ENCODE peak calls at places on chromosomes 12 and 14, in five cellular contexts. J is K562, T is cardiac muscle cell, X is astrocyte of the spinal cord, B is endodermal cell. D is an unnamed sample.

GRCh38 chr14:76647699-76648298 is 113.5 kb upstream of the VASH1 start:
- DNase-seq in J (peak; percentile 61), T (peak; percentile 78), B (peak; percentile 75), X (peak; percentile 52), D (peak; percentile 32)

GRCh38 chr12:116006141-116006540 is 271.4 kb downstream of the MED13L start:
- DNase-seq in B (no peak), X (no peak), T (no peak), J (no peak), D (no peak)

GRCh38 chr14:34348592-34348991 is 113.4 kb downstream of the SPTSSA start:
- DNase-seq in B (no peak), T (no peak), J (no peak), X (no peak), D (no peak)

GRCh38 chr14:82855912-82856381 is 1322.3 kb upstream of the SEL1L start:
- DNase-seq in X (peak; percentile 68), B (no peak), J (no peak), T (peak; percentile 58), D (no peak)

GRCh38 chr14:101843665-101844064 is 82.2 kb downstream of the PPP2R5C start:
- DNase-seq in T (no peak), B (no peak), X (no peak), J (no peak), D (no peak)

GRCh38 chr14:36518586-36519430 is 1.2 kb downstream of the NKX2-1 start:
- DNase-seq in J (no peak), B (peak; percentile 76), T (no peak), X (no peak), D (no peak)

GRCh38 chr14:102928412-102929348 is 6.2 kb downstream of the AMN start:
- DNase-seq in J (no peak), B (peak; percentile 95), X (no peak), T (peak; percentile 78), D (no peak)

GRCh38 chr12:76080017-76080728 is 4.3 kb downstream of the NAP1L1 start:
- DNase-seq in T (no peak), J (no peak), B (no peak), X (no peak), D (no peak)

GRCh38 chr12:94386422-94386821 is 73.2 kb downstream of the CEP83 start:
- DNase-seq in T (peak; percentile 10), X (no peak), B (no peak), J (no peak), D (no peak)

GRCh38 chr14:76917158-76917596 is 91.0 kb downstream of the LRRC74A start:
- DNase-seq in T (peak; percentile 71), J (peak; percentile 56), B (peak; percentile 95), X (peak; percentile 74), D (peak; percentile 46)

GRCh38 chr12:104494137-104494815 is 37.5 kb downstream of the CHST11 start:
- DNase-seq in T (peak; percentile 30), B (no peak), J (peak; percentile 51), X (peak; percentile 34), D (no peak)

GRCh38 chr12:77151030-77151429 is 85.7 kb upstream of the E2F7 start:
- DNase-seq in B (no peak), T (no peak), X (no peak), J (no peak), D (no peak)

GRCh38 chr12:85155791-85156190 is 119.6 kb downstream of the LRRIQ1 start:
- DNase-seq in B (no peak), T (peak; percentile 31), J (no peak), X (peak; percentile 20), D (peak; percentile 11)

GRCh38 chr12:105554856-105555255 is 224.4 kb downstream of the C12orf75 start:
- DNase-seq in X (no peak), T (no peak), B (peak; percentile 36), J (no peak), D (no peak)

GRCh38 chr14:100663528-100664052 is 63.1 kb upstream of the DLK1 start:
- DNase-seq in J (no peak), T (no peak), X (no peak), B (no peak), D (no peak)

GRCh38 chr12:30026621-30027234 is 243.0 kb upstream of the TMTC1 start:
- DNase-seq in B (no peak), J (no peak), T (peak; percentile 64), X (peak; percentile 83), D (no peak)

GRCh38 chr12:122282066-122282465 is 15.8 kb upstream of the VPS33A start:
- DNase-seq in T (no peak), B (peak; percentile 32), J (no peak), X (peak; percentile 75), D (no peak)

GRCh38 chr14:63438065-63438757 is 105.0 kb downstream of the PPP2R5E start:
- DNase-seq in J (peak; percentile 14), T (no peak), B (no peak), X (peak; percentile 94), D (peak; percentile 97)

GRCh38 chr14:93712838-93713724 is 75.2 kb downstream of the PRIMA1 start:
- DNase-seq in J (no peak), X (no peak), B (peak; percentile 40), T (no peak), D (no peak)

GRCh38 chr12:120368789-120369475 is at the start of gene MSI1:
- DNase-seq in X (no peak), T (peak; percentile 68), B (peak; percentile 84), J (peak; percentile 65), D (no peak)
- H3K4me3 ChIP-seq in X (peak within 1 kb of the TSS; percentile 10), T (peak within 1 kb of the TSS; percentile 100), B (peak within 1 kb of the TSS; percentile 88), J (no peak within 1 kb of the TSS), D (peak within 1 kb of the TSS; percentile 53)

GRCh38 chr14:85421166-85421877 is 108.6 kb upstream of the FLRT2 start:
- DNase-seq in X (peak; percentile 47), J (no peak), T (no peak), B (no peak), D (no peak)

GRCh38 chr14:85426068-85426935 is 103.6 kb upstream of the FLRT2 start:
- DNase-seq in B (no peak), T (no peak), J (no peak), X (no peak), D (no peak)

GRCh38 chr14:85420707-85421106 is 109.2 kb upstream of the FLRT2 start:
- DNase-seq in X (no peak), J (no peak), B (no peak), T (no peak), D (no peak)

GRCh38 chr14:85425507-85425906 is 104.4 kb upstream of the FLRT2 start:
- DNase-seq in B (no peak), X (no peak), T (no peak), J (no peak), D (no peak)

GRCh38 chr14:85423889-85424288 is 106.1 kb upstream of the FLRT2 start:
- DNase-seq in T (no peak), X (no peak), B (no peak), J (no peak), D (no peak)
- TF ChIP-seq CTCF in T (no peak), X (no peak), B (no peak), J (no peak), D (no peak)

GRCh38 chr14:69519701-69520100 is 35.2 kb downstream of the PLEKHD1 start:
- DNase-seq in X (no peak), T (no peak), J (no peak), B (no peak), D (no peak)

GRCh38 chr14:69518341-69519101 is 34.0 kb downstream of the PLEKHD1 start:
- DNase-seq in J (no peak), B (no peak), T (no peak), X (no peak), D (no peak)

GRCh38 chr14:69522026-69522425 is 37.5 kb downstream of the PLEKHD1 start:
- DNase-seq in J (no peak), X (no peak), T (no peak), B (no peak), D (no peak)

GRCh38 chr14:69519253-69519661 is 34.7 kb downstream of the PLEKHD1 start:
- DNase-seq in T (no peak), X (no peak), B (no peak), J (no peak), D (no peak)
- H3K4me3 ChIP-seq in T (no peak overlapping the region), X (no peak overlapping the region), B (no peak overlapping the region), J (no peak overlapping the region), D (no peak overlapping the region)

GRCh38 chr12:132194556-132194955 is 50.3 kb downstream of the NOC4L start:
- DNase-seq in T (no peak), B (no peak), J (no peak), X (no peak), D (no peak)
- TF ChIP-seq CTCF in T (no peak), B (no peak), J (no peak), X (no peak), D (no peak)

D was measured in LNCaP clone FGC.